ENCODE peak calls at places on chromosomes 5 and 9, in seven cellular contexts. Y, A, T, M, U, J and W are unnamed samples.

GRCh38 chr9:21730899-21731298 is 71.5 kb upstream of the MTAP start:
- DNase-seq in J (no peak), A (no peak), Y (no peak), M (no peak), U (no peak), T (no peak), W (no peak)

GRCh38 chr9:130235558-130236435 is 29.8 kb upstream of the HMCN2 start:
- DNase-seq in U (peak; percentile 29), M (peak; percentile 57), T (peak; percentile 50), A (peak; percentile 83), J (peak; percentile 72), Y (peak; percentile 61), W (peak; percentile 86)

GRCh38 chr5:179346401-179346800 is 1.1 kb upstream of the ADAMTS2 start:
- DNase-seq in A (no peak), Y (no peak), T (no peak), J (no peak), M (peak; percentile 59), U (no peak), W (no peak)

GRCh38 chr5:66741394-66741793 is 145.2 kb downstream of the MAST4 start:
- DNase-seq in U (no peak), A (no peak), J (no peak), T (no peak), M (no peak), Y (no peak), W (no peak)

GRCh38 chr9:72476617-72477375 is 44.6 kb upstream of the TMC1 start:
- DNase-seq in T (peak; percentile 1), J (peak; percentile 45), A (no peak), M (peak; percentile 78), Y (peak; percentile 23), U (no peak), W (peak; percentile 6)

GRCh38 chr5:120306331-120306730 is 157.8 kb upstream of the PRR16 start:
- DNase-seq in A (no peak), Y (no peak), U (no peak), J (no peak), M (no peak), T (no peak), W (no peak)

GRCh38 chr9:130522233-130522808 is 57.1 kb upstream of the FUBP3 start:
- DNase-seq in U (no peak), A (no peak), J (no peak), M (no peak), Y (no peak), T (no peak), W (peak; percentile 99)

GRCh38 chr5:180169246-180170110 is 39.5 kb downstream of the RASGEF1C start:
- DNase-seq in J (no peak), M (no peak), Y (no peak), A (no peak), U (no peak), T (no peak), W (no peak)

GRCh38 chr5:147204576-147204975 is 30.2 kb upstream of the STK32A start:
- DNase-seq in M (no peak), A (no peak), T (no peak), U (no peak), J (no peak), Y (no peak), W (no peak)

GRCh38 chr5:141742866-141743651 is 61.0 kb upstream of the ARAP3 start:
- DNase-seq in Y (peak; percentile 55), A (no peak), U (peak; percentile 14), J (peak; percentile 63), T (no peak), M (peak; percentile 18), W (peak; percentile 30)

GRCh38 chr9:121842612-121842978 is 191.2 kb downstream of the DAB2IP start:
- DNase-seq in J (peak; percentile 58), U (no peak), Y (peak; percentile 22), T (no peak), M (peak; percentile 71), A (no peak), W (no peak)

GRCh38 chr9:77876091-77876490 is 155.5 kb downstream of the GNAQ start:
- DNase-seq in U (no peak), T (no peak), J (peak; percentile 15), M (peak; percentile 32), Y (peak; percentile 79), A (no peak), W (peak; percentile 81)

GRCh38 chr5:151947924-151948323 is 23.3 kb upstream of the GLRA1 start:
- DNase-seq in Y (no peak), A (no peak), U (no peak), T (no peak), M (peak; percentile 37), J (no peak), W (peak; percentile 61)

GRCh38 chr9:28792736-28793135 is 1219.5 kb upstream of the C9orf72 start:
- DNase-seq in U (no peak), Y (no peak), A (no peak), M (no peak), T (no peak), J (no peak), W (no peak)

GRCh38 chr9:112279501-112279900 is 53.9 kb downstream of the PTBP3 start:
- DNase-seq in Y (no peak), A (no peak), M (no peak), J (no peak), U (no peak), T (no peak), W (no peak)

GRCh38 chr5:173498871-173499470 is 117.5 kb downstream of the BOD1 start:
- DNase-seq in J (no peak), T (no peak), A (no peak), M (no peak), Y (peak; percentile 7), U (no peak), W (no peak)

GRCh38 chr9:137168575-137168906 is 1.3 kb downstream of the LRRC26 start:
- DNase-seq in U (no peak), A (peak; percentile 46), Y (no peak), M (no peak), J (no peak), T (no peak), W (no peak)

GRCh38 chr9:132498811-132499210 is 83.6 kb upstream of the BARHL1 start:
- DNase-seq in U (no peak), M (peak; percentile 53), T (no peak), J (peak; percentile 59), Y (no peak), A (no peak), W (no peak)

GRCh38 chr9:133374612-133375115 is 1.2 kb downstream of the SURF4 start:
- DNase-seq in A (no peak), J (peak; percentile 75), T (no peak), M (peak; percentile 71), U (no peak), Y (peak; percentile 55), W (no peak)

GRCh38 chr9:19446361-19446861 is 37.6 kb downstream of the ACER2 start:
- DNase-seq in J (no peak), T (no peak), U (no peak), Y (no peak), A (no peak), M (no peak), W (no peak)

GRCh38 chr9:82036101-82036500 is 47.5 kb downstream of the SPATA31D1 start:
- DNase-seq in M (no peak), U (no peak), T (no peak), Y (no peak), A (no peak), J (no peak), W (peak; percentile 91)

GRCh38 chr9:136107953-136108647 is 10.6 kb downstream of the TMEM250 start:
- DNase-seq in A (no peak), J (no peak), Y (no peak), M (no peak), U (no peak), T (no peak), W (peak; percentile 72)

GRCh38 chr5:77797133-77797532 is 21.0 kb upstream of the TBCA start:
- DNase-seq in Y (no peak), J (no peak), M (no peak), A (no peak), T (no peak), U (no peak), W (no peak)

GRCh38 chr5:28398185-28398584 is 1359.8 kb upstream of the CDH9 start:
- DNase-seq in Y (no peak), M (no peak), U (no peak), A (no peak), T (no peak), J (no peak), W (no peak)

GRCh38 chr9:37752646-37753488 is 738 bp upstream of the TRMT10B start:
- DNase-seq in J (no peak), M (no peak), Y (no peak), T (no peak), U (no peak), A (no peak), W (no peak)

GRCh38 chr9:3751125-3751758 is 225.4 kb upstream of the RFX3 start:
- DNase-seq in A (no peak), T (no peak), U (no peak), M (peak; percentile 56), J (peak; percentile 36), Y (peak; percentile 73), W (no peak)

GRCh38 chr9:99040911-99041582 is 63.9 kb upstream of the TGFBR1 start:
- DNase-seq in U (peak; percentile 11), T (no peak), J (peak; percentile 60), A (no peak), Y (peak; percentile 65), M (peak; percentile 94), W (no peak)

GRCh38 chr9:3436629-3437028 is 89.2 kb downstream of the RFX3 start:
- DNase-seq in A (no peak), T (no peak), Y (peak; percentile 56), U (no peak), J (no peak), M (peak; percentile 52), W (no peak)

GRCh38 chr9:87827341-87827740 is 55.3 kb upstream of the SPATA31E1 start:
- DNase-seq in M (peak; percentile 21), J (peak; percentile 43), U (no peak), A (no peak), T (no peak), Y (no peak), W (no peak)

GRCh38 chr9:124209279-124209678 is 48.5 kb upstream of the NEK6 start:
- DNase-seq in A (no peak), M (no peak), U (no peak), Y (no peak), J (no peak), T (no peak), W (peak; percentile 58)

GRCh38 chr5:133878236-133878555 is 90.2 kb downstream of the C5orf15 start:
- DNase-seq in M (no peak), U (no peak), J (no peak), A (no peak), Y (no peak), T (no peak), W (no peak)

GRCh38 chr9:86788456-86788855 is 158.8 kb downstream of the GAS1 start:
- DNase-seq in T (no peak), M (peak; percentile 21), Y (no peak), U (no peak), A (no peak), J (no peak), W (no peak)

GRCh38 chr9:134591573-134591981 is 50.0 kb upstream of the COL5A1 start:
- DNase-seq in A (no peak), U (no peak), T (no peak), J (no peak), M (peak; percentile 54), Y (no peak), W (no peak)